ENCODE peak calls at places on chromosome 22, in nine cellular contexts. S, O, F, X, Q, C, V, T and R are unnamed samples.

GRCh38 chr22:30565341-30565740 is 9.1 kb downstream of the GAL3ST1 start:
- DNase-seq in S (no peak), O (no peak), F (no peak), X (no peak), Q (no peak), C (no peak), V (peak; percentile 35), T (peak; percentile 23), R (no peak)

GRCh38 chr22:22372063-22372462 is 127.5 kb downstream of the VPREB1 start:
- DNase-seq in S (no peak), O (no peak), F (no peak), X (no peak), Q (no peak), C (no peak), V (no peak), T (no peak), R (no peak)

GRCh38 chr22:47695176-47695575 is 932.7 kb downstream of the TBC1D22A start:
- DNase-seq in S (no peak), O (no peak), F (no peak), X (no peak), Q (no peak), C (no peak), V (no peak), T (no peak), R (no peak)

GRCh38 chr22:35380537-35381423 is at the start of gene HMOX1:
- DNase-seq in S (peak; percentile 94), O (peak; percentile 87), F (peak; percentile 78), X (peak; percentile 96), Q (peak; percentile 92), C (peak; percentile 84), V (peak; percentile 94), T (peak; percentile 85), R (peak; percentile 58)

GRCh38 chr22:30310881-30311771 is 15.6 kb downstream of the TBC1D10A start:
- DNase-seq in S (peak; percentile 75), O (no peak), F (peak; percentile 89), X (peak; percentile 86), Q (no peak), C (no peak), V (peak; percentile 84), T (peak; percentile 68), R (no peak)

GRCh38 chr22:19554834-19555404 is 30.7 kb upstream of the CLDN5 start:
- DNase-seq in S (no peak), O (peak; percentile 17), F (peak; percentile 54), X (no peak), Q (no peak), C (peak; percentile 37), V (peak; percentile 26), T (peak; percentile 14), R (no peak)

GRCh38 chr22:47300698-47301405 is 538.4 kb downstream of the TBC1D22A start:
- DNase-seq in S (no peak), O (no peak), F (no peak), X (no peak), Q (no peak), C (no peak), V (no peak), T (no peak), R (no peak)

GRCh38 chr22:22404598-22405284 is 103.8 kb downstream of the ZNF280B start:
- DNase-seq in S (no peak), O (no peak), F (no peak), X (no peak), Q (no peak), C (no peak), V (no peak), T (no peak), R (no peak)

GRCh38 chr22:48182036-48182435 is 1419.6 kb downstream of the TBC1D22A start:
- DNase-seq in S (no peak), O (peak; percentile 32), F (no peak), X (no peak), Q (no peak), C (no peak), V (no peak), T (no peak), R (no peak)

GRCh38 chr22:44828193-44828592 is 75.8 kb downstream of the ARHGAP8 start:
- DNase-seq in S (no peak), O (peak; percentile 65), F (peak; percentile 21), X (no peak), Q (peak; percentile 69), C (no peak), V (no peak), T (no peak), R (no peak)

GRCh38 chr22:46063861-46064235 is 86.5 kb upstream of the PPARA start:
- DNase-seq in S (peak; percentile 27), O (no peak), F (peak; percentile 71), X (peak; percentile 21), Q (no peak), C (no peak), V (no peak), T (peak; percentile 67), R (no peak)

GRCh38 chr22:22098457-22099193 is 116.0 kb upstream of the TOP3B start:
- DNase-seq in S (no peak), O (no peak), F (no peak), X (no peak), Q (peak; percentile 44), C (no peak), V (no peak), T (no peak), R (no peak)

GRCh38 chr22:26635117-26635516 is 13.4 kb downstream of the CRYBA4 start:
- DNase-seq in S (no peak), O (no peak), F (no peak), X (no peak), Q (no peak), C (no peak), V (no peak), T (no peak), R (no peak)

GRCh38 chr22:16789860-16790493 is 35.2 kb downstream of the XKR3 start:
- DNase-seq in S (no peak), O (no peak), F (no peak), X (no peak), Q (no peak), C (no peak), V (no peak), T (no peak), R (no peak)

GRCh38 chr22:36862251-36863242 is 1.7 kb downstream of the NCF4 start:
- DNase-seq in S (no peak), O (no peak), F (no peak), X (peak; percentile 44), Q (peak; percentile 77), C (no peak), V (no peak), T (no peak), R (no peak)

GRCh38 chr22:19843107-19843856 is 11.4 kb downstream of the GNB1L start:
- DNase-seq in S (no peak), O (no peak), F (peak; percentile 38), X (no peak), Q (no peak), C (no peak), V (no peak), T (no peak), R (no peak)

GRCh38 chr22:20786536-20786979 is 12.6 kb downstream of the SERPIND1 start:
- DNase-seq in S (no peak), O (no peak), F (no peak), X (no peak), Q (no peak), C (no peak), V (no peak), T (no peak), R (no peak)

GRCh38 chr22:19762315-19763140 is 1.9 kb downstream of the TBX1 start:
- DNase-seq in S (no peak), O (no peak), F (no peak), X (no peak), Q (no peak), C (no peak), V (peak; percentile 38), T (no peak), R (no peak)

DNA sequence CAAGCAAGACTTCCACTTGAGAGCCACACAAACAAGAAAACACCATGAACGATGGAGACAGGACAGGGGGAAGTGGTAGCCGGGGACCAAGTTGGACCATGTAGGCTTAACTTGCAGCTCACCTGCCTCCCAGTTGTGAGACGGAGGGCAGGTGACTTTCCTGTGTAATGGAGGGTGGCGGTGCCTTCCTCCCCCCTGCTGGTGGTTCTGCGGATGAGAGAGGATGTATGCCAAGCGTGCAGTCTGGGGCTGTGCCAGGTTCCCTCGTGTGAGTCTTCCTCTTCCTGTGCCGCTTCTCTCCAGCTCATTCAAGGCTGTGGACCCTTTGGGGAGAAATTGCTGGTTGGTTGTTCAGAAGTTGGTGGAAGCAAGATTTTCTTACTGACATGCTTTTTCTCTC is 35.1 kb downstream of the MPPED1 start:
- DNase-seq in S (no peak), O (no peak), F (peak; percentile 20), X (no peak), Q (no peak), C (no peak), V (no peak), T (no peak), R (no peak)
- TF ChIP-seq CTCF in S (no peak), O (no peak), F (no peak), X (no peak), Q (no peak), C (no peak), V (no peak), T (no peak), R (no peak)

GRCh38 chr22:37884420-37884819 is 21.7 kb upstream of the MICALL1 start:
- DNase-seq in S (no peak), O (no peak), F (no peak), X (no peak), Q (no peak), C (no peak), V (peak; percentile 69), T (peak; percentile 73), R (no peak)

GRCh38 chr22:37892566-37893338 is 13.3 kb upstream of the MICALL1 start:
- DNase-seq in S (no peak), O (no peak), F (no peak), X (no peak), Q (peak; percentile 11), C (no peak), V (peak; percentile 28), T (no peak), R (no peak)

GRCh38 chr22:37893583-37893983 is 12.5 kb upstream of the MICALL1 start:
- DNase-seq in S (no peak), O (no peak), F (no peak), X (no peak), Q (peak; percentile 18), C (no peak), V (no peak), T (no peak), R (no peak)

GRCh38 chr22:37891926-37892325 is 14.2 kb upstream of the MICALL1 start:
- DNase-seq in S (no peak), O (no peak), F (no peak), X (no peak), Q (no peak), C (no peak), V (no peak), T (no peak), R (no peak)

GRCh38 chr22:37887610-37888378 is 18.3 kb upstream of the MICALL1 start:
- DNase-seq in S (no peak), O (no peak), F (peak; percentile 94), X (peak; percentile 60), Q (no peak), C (peak; percentile 84), V (peak; percentile 94), T (peak; percentile 84), R (no peak)
- TF ChIP-seq CTCF in S (peak; percentile 54), O (peak; percentile 13), F (peak; percentile 56), X (peak; percentile 27), Q (no peak), C (peak; percentile 75), V (peak; percentile 84), T (peak; percentile 72), R (peak; percentile 23)

GRCh38 chr22:32119568-32120235 is 39.4 kb downstream of the C22orf42 start:
- DNase-seq in S (no peak), O (no peak), F (no peak), X (no peak), Q (peak; percentile 12), C (no peak), V (no peak), T (no peak), R (no peak)
- TF ChIP-seq CTCF in S (no peak), O (no peak), F (no peak), X (no peak), Q (no peak), C (no peak), V (no peak), T (no peak), R (no peak)

GRCh38 chr22:50342651-50343540 is at the start of gene PPP6R2:
- DNase-seq in S (peak; percentile 78), O (peak; percentile 92), F (peak; percentile 60), X (peak; percentile 71), Q (peak; percentile 93), C (peak; percentile 56), V (peak; percentile 58), T (peak; percentile 48), R (peak; percentile 78)
- TF ChIP-seq CTCF in S (no peak), O (peak; percentile 13), F (no peak), X (no peak), Q (no peak), C (no peak), V (no peak), T (no peak), R (no peak)